ENCODE peak calls at places on chromosomes 11 and 22, in eight cellular contexts. A, G, N, B, S, O, D and L are unnamed samples.
A peak's percentile ranks its signal among the peaks of the same experiment; 100 is the strongest.

GRCh38 chr11:62146476-62147200 is 22.8 kb downstream of the INCENP start:
- DNase-seq in N (no peak), O (no peak), S (no peak), B (no peak), G (no peak), A (no peak), D (no peak), L (no peak)

GRCh38 chr11:43508511-43508918 is 149.8 kb downstream of the TTC17 start:
- DNase-seq in D (no peak), A (no peak), G (no peak), B (peak; percentile 76), N (peak; percentile 76), S (no peak), O (peak; percentile 71), L (peak; percentile 78)

GRCh38 chr11:79212711-79213110 is 228.1 kb downstream of the TENM4 start:
- DNase-seq in O (no peak), S (no peak), A (no peak), B (no peak), D (no peak), G (no peak), N (no peak), L (no peak)

GRCh38 chr11:10777806-10778205 is 26.8 kb downstream of the CTR9 start:
- DNase-seq in D (no peak), O (peak; percentile 21), B (peak; percentile 52), A (no peak), S (no peak), N (no peak), G (no peak), L (peak; percentile 36)

GRCh38 chr22:44046485-44047141 is 22.5 kb downstream of the PARVB start:
- DNase-seq in O (no peak), B (no peak), N (no peak), A (no peak), S (no peak), D (no peak), G (no peak), L (no peak)

GRCh38 chr11:33135216-33135615 is 26.1 kb downstream of the CSTF3 start:
- DNase-seq in B (peak; percentile 83), O (peak; percentile 68), N (peak; percentile 84), D (no peak), G (no peak), S (no peak), A (no peak), L (peak; percentile 86)

GRCh38 chr11:85673422-85673821 is 8.5 kb upstream of the CREBZF start:
- DNase-seq in B (no peak), G (no peak), N (no peak), S (no peak), O (no peak), D (no peak), A (no peak), L (no peak)

GRCh38 chr11:108983621-108984020 is 318.8 kb downstream of the DDX10 start:
- DNase-seq in B (peak; percentile 80), G (no peak), N (no peak), A (no peak), O (peak; percentile 35), D (no peak), S (no peak), L (peak; percentile 32)

GRCh38 chr11:66470015-66470414 is 3.3 kb downstream of the PELI3 start:
- DNase-seq in O (no peak), N (no peak), G (no peak), A (no peak), B (no peak), S (no peak), D (no peak), L (peak; percentile 28)

GRCh38 chr22:50118557-50119168 is 28.9 kb downstream of the MOV10L1 start:
- DNase-seq in G (peak; percentile 2), O (peak; percentile 80), S (no peak), D (no peak), N (peak; percentile 99), B (peak; percentile 90), A (no peak), L (peak; percentile 83)

GRCh38 chr22:17213976-17214375 is 5.3 kb downstream of the ADA2 start:
- DNase-seq in B (peak; percentile 37), G (peak; percentile 37), N (peak; percentile 75), O (peak; percentile 22), A (peak; percentile 47), S (no peak), D (peak; percentile 24), L (peak; percentile 20)

GRCh38 chr11:93059074-93059957 is 89.9 kb downstream of the MTNR1B start:
- DNase-seq in S (peak; percentile 87), D (no peak), G (no peak), B (peak; percentile 71), O (peak; percentile 46), N (peak; percentile 94), A (no peak), L (peak; percentile 80)

GRCh38 chr11:22337571-22338464 is at the start of gene SLC17A6:
- DNase-seq in B (peak; percentile 16), N (peak; percentile 42), O (no peak), D (no peak), G (peak; percentile 49), S (peak; percentile 59), A (no peak), L (peak; percentile 29)

GRCh38 chr11:124762077-124762623 is at the start of gene ESAM:
- DNase-seq in N (no peak), A (peak; percentile 57), B (no peak), S (peak; percentile 42), D (peak; percentile 57), O (no peak), G (peak; percentile 6), L (no peak)

GRCh38 chr11:68643576-68643975 is 40.8 kb upstream of the GAL start:
- DNase-seq in B (peak; percentile 9), O (no peak), G (no peak), N (peak; percentile 74), A (no peak), D (no peak), S (no peak), L (peak; percentile 30)